ENCODE peak calls at places on chromosomes 12 and 14, in ten cellular contexts. D is glutamatergic neuron; F is naive thymus-derived CD8-positive, alpha-beta T cell; U is NCI-H1092; X is stimulated activated CD4-positive, alpha-beta T cell treated with anti-CD3 and anti-CD28 coated beads, Interleukin-15, amount 100 ng/mL, for 24 hours; G is NCI-H187 treated with DMSO at 0.1 percent for 48 hours; B is fibroblast of mammary gland; S is T1000; H is retina; R is breast epithelium. L is an unnamed sample.

GRCh38 chr14:102774391-102775153 is 2.7 kb upstream of the TRAF3 start:
- DNase-seq in D (peak), F (peak), U (peak), X (peak), G (peak), B (peak), S (no peak), H (peak), R (no peak), L (no peak)

GRCh38 chr12:46268349-46268616 is 560 bp downstream of the SLC38A1 start:
- DNase-seq in D (no peak), F (no peak), U (no peak), X (no peak), G (no peak), B (peak), S (no peak), H (no peak), R (no peak), L (no peak)

GRCh38 chr14:32428875-32429274 is 99.8 kb downstream of the AKAP6 start:
- DNase-seq in D (no peak), F (no peak), U (no peak), X (no peak), G (no peak), B (no peak), S (no peak), H (no peak), R (no peak), L (no peak)

GRCh38 chr12:6765634-6766581 is at the start of gene PTMS:
- DNase-seq in D (peak), F (peak), U (peak), X (peak), G (peak), B (peak), S (peak), H (peak), R (peak), L (peak)

GRCh38 chr14:54438703-54439102 is 2.5 kb downstream of the CNIH1 start:
- DNase-seq in D (no peak), F (no peak), U (no peak), X (no peak), G (no peak), B (no peak), S (no peak), H (no peak), R (no peak), L (no peak)

GRCh38 chr12:109130755-109131521 is 14.6 kb downstream of the ACACB start:
- DNase-seq in D (peak), F (no peak), U (peak), X (no peak), G (no peak), B (no peak), S (no peak), H (peak), R (no peak), L (no peak)

GRCh38 chr12:24795699-24796385 is 153.1 kb downstream of the BCAT1 start:
- DNase-seq in D (no peak), F (no peak), U (no peak), X (peak), G (no peak), B (no peak), S (no peak), H (no peak), R (no peak), L (no peak)

GRCh38 chr12:19529933-19530630 is 90.8 kb downstream of the AEBP2 start:
- DNase-seq in D (no peak), F (no peak), U (no peak), X (no peak), G (no peak), B (peak), S (no peak), H (no peak), R (no peak), L (no peak)

GRCh38 chr12:42673535-42673934 is 84.0 kb upstream of the PRICKLE1 start:
- DNase-seq in D (no peak), F (no peak), U (no peak), X (no peak), G (no peak), B (no peak), S (no peak), H (no peak), R (no peak), L (no peak)

GRCh38 chr12:6963016-6963731 is 7.3 kb downstream of the PHB2 start:
- DNase-seq in D (no peak), F (peak), U (no peak), X (peak), G (peak), B (no peak), S (no peak), H (no peak), R (peak), L (peak)

GRCh38 chr14:23403908-23404307 is 4.2 kb downstream of the MYH6 start:
- DNase-seq in D (no peak), F (no peak), U (no peak), X (no peak), G (no peak), B (no peak), S (no peak), H (no peak), R (no peak), L (no peak)

GRCh38 chr12:84329933-84330332 is 582.7 kb downstream of the SLC6A15 start:
- DNase-seq in D (no peak), F (no peak), U (no peak), X (no peak), G (no peak), B (no peak), S (no peak), H (no peak), R (no peak), L (no peak)

GRCh38 chr14:75702107-75702506 is 41.1 kb downstream of the TTLL5 start:
- DNase-seq in D (no peak), F (no peak), U (no peak), X (no peak), G (no peak), B (no peak), S (no peak), H (no peak), R (no peak), L (no peak)

GRCh38 chr12:132025526-132025925 is 75.8 kb downstream of the EP400 start:
- DNase-seq in D (no peak), F (peak), U (no peak), X (no peak), G (no peak), B (no peak), S (no peak), H (no peak), R (no peak), L (no peak)

GRCh38 chr12:31362759-31363415 is 36.9 kb upstream of the SINHCAF start:
- DNase-seq in D (no peak), F (peak), U (no peak), X (peak), G (peak), B (no peak), S (no peak), H (peak), R (no peak), L (peak)

GRCh38 chr14:104442107-104442551 is 137.4 kb upstream of the C14orf180 start:
- DNase-seq in D (peak), F (peak), U (no peak), X (no peak), G (no peak), B (no peak), S (no peak), H (no peak), R (peak), L (no peak)

GRCh38 chr12:92141585-92142244 is 3.9 kb downstream of the BTG1 start:
- DNase-seq in D (no peak), F (peak), U (no peak), X (no peak), G (no peak), B (no peak), S (no peak), H (no peak), R (no peak), L (no peak)

GRCh38 chr12:52358575-52359350 is 8.5 kb downstream of the KRT85 start:
- DNase-seq in D (no peak), F (peak), U (no peak), X (peak), G (no peak), B (no peak), S (no peak), H (no peak), R (no peak), L (no peak)

GRCh38 chr12:65339161-65339560 is 60.7 kb downstream of the MSRB3 start:
- DNase-seq in D (no peak), F (no peak), U (no peak), X (no peak), G (no peak), B (no peak), S (no peak), H (no peak), R (no peak), L (no peak)

GRCh38 chr12:30420561-30420960 is 275.1 kb downstream of the IPO8 start:
- DNase-seq in D (no peak), F (no peak), U (no peak), X (no peak), G (no peak), B (peak), S (no peak), H (no peak), R (no peak), L (no peak)

GRCh38 chr12:20946732-20947131 is 136.2 kb downstream of the SLCO1B3 start:
- DNase-seq in D (peak), F (no peak), U (no peak), X (peak), G (no peak), B (peak), S (no peak), H (no peak), R (no peak), L (no peak)

GRCh38 chr12:131346578-131347344 is 364.1 kb upstream of the SFSWAP start:
- DNase-seq in D (no peak), F (no peak), U (no peak), X (no peak), G (no peak), B (no peak), S (no peak), H (no peak), R (no peak), L (no peak)

GRCh38 chr14:53055003-53055402 is 98.1 kb downstream of the DDHD1 start:
- DNase-seq in D (no peak), F (no peak), U (no peak), X (no peak), G (no peak), B (peak), S (no peak), H (peak), R (no peak), L (peak)

GRCh38 chr12:122130150-122130549 is 43.9 kb downstream of the IL31 start:
- DNase-seq in D (no peak), F (no peak), U (no peak), X (no peak), G (no peak), B (peak), S (no peak), H (no peak), R (no peak), L (no peak)

GRCh38 chr12:99267038-99267437 is 380.5 kb upstream of the GARIN6 start:
- DNase-seq in D (no peak), F (no peak), U (no peak), X (no peak), G (no peak), B (no peak), S (no peak), H (no peak), R (no peak), L (no peak)

GRCh38 chr14:65239897-65240296 is 137.6 kb upstream of the MAX start:
- DNase-seq in D (no peak), F (no peak), U (no peak), X (no peak), G (no peak), B (no peak), S (no peak), H (no peak), R (no peak), L (no peak)

GRCh38 chr12:11927311-11927935 is 143.3 kb upstream of the BCL2L14 start:
- DNase-seq in D (no peak), F (no peak), U (no peak), X (no peak), G (no peak), B (no peak), S (no peak), H (peak), R (no peak), L (no peak)

GRCh38 chr12:104998423-104999346 is 12.6 kb downstream of the NOPCHAP1 start:
- DNase-seq in D (no peak), F (peak), U (peak), X (no peak), G (peak), B (no peak), S (no peak), H (no peak), R (no peak), L (peak)

GRCh38 chr14:100309028-100309718 is 2.9 kb upstream of the SLC25A29 start:
- DNase-seq in D (peak), F (no peak), U (no peak), X (no peak), G (no peak), B (no peak), S (no peak), H (no peak), R (no peak), L (no peak)

GRCh38 chr14:103801459-103801858 is 45.9 kb downstream of the PPP1R13B start:
- DNase-seq in D (no peak), F (no peak), U (no peak), X (no peak), G (no peak), B (peak), S (no peak), H (no peak), R (no peak), L (no peak)

GRCh38 chr12:57124259-57124877 is 3.9 kb upstream of the LRP1 start:
- DNase-seq in D (peak), F (peak), U (peak), X (peak), G (peak), B (peak), S (peak), H (peak), R (peak), L (peak)

GRCh38 chr12:71691504-71692129 is 5.7 kb downstream of the TMEM19 start:
- DNase-seq in D (no peak), F (no peak), U (no peak), X (no peak), G (no peak), B (no peak), S (no peak), H (no peak), R (no peak), L (no peak)

GRCh38 chr14:74491952-74492351 is 1.2 kb downstream of the NPC2 start:
- DNase-seq in D (no peak), F (no peak), U (no peak), X (peak), G (no peak), B (peak), S (no peak), H (peak), R (no peak), L (no peak)

GRCh38 chr14:59278111-59278510 is 89.6 kb downstream of the DAAM1 start:
- DNase-seq in D (no peak), F (no peak), U (no peak), X (no peak), G (no peak), B (peak), S (peak), H (no peak), R (peak), L (no peak)

GRCh38 chr12:54991161-54991991 is 6.8 kb upstream of the TESPA1 start:
- DNase-seq in D (no peak), F (no peak), U (no peak), X (peak), G (no peak), B (no peak), S (no peak), H (no peak), R (no peak), L (no peak)

GRCh38 chr14:87979689-87980088 is 13.3 kb downstream of the GALC start:
- DNase-seq in D (no peak), F (no peak), U (no peak), X (no peak), G (no peak), B (no peak), S (no peak), H (no peak), R (no peak), L (no peak)

GRCh38 chr14:89681086-89682018 is 264.3 kb upstream of the FOXN3 start:
- DNase-seq in D (no peak), F (no peak), U (no peak), X (peak), G (no peak), B (no peak), S (no peak), H (no peak), R (no peak), L (no peak)

GRCh38 chr14:74486164-74486563 is 6.9 kb downstream of the NPC2 start:
- DNase-seq in D (no peak), F (no peak), U (no peak), X (no peak), G (no peak), B (no peak), S (no peak), H (peak), R (no peak), L (no peak)

GRCh38 chr12:106135781-106136180 is 3.0 kb downstream of the NUAK1 start:
- DNase-seq in D (no peak), F (no peak), U (no peak), X (no peak), G (no peak), B (no peak), S (no peak), H (no peak), R (no peak), L (no peak)